ENCODE peak calls at places on chromosomes 1 and 21, in eight cellular contexts. D, V, Y, X, M, C, Q and F are unnamed samples.

GRCh38 chr1:178418284-178418955 is 78.3 kb downstream of the CLEC20A start:
- DNase-seq in D (no peak), Y (no peak), Q (no peak), C (peak), V (no peak), M (no peak), X (no peak), F (no peak)

GRCh38 chr1:81179239-81179638 is 621.5 kb upstream of the ADGRL2 start:
- DNase-seq in D (no peak), X (peak), Q (peak), Y (no peak), V (no peak), C (no peak), M (no peak), F (no peak)

GRCh38 chr1:170075186-170075585 is 691 bp upstream of the KIFAP3 start:
- DNase-seq in V (no peak), C (peak), Y (no peak), M (no peak), D (no peak), Q (no peak), X (no peak), F (no peak)

GRCh38 chr1:154521695-154522094 is 19.5 kb upstream of the SHE start:
- DNase-seq in Q (no peak), D (no peak), Y (no peak), X (no peak), M (no peak), V (no peak), C (no peak), F (no peak)

GRCh38 chr21:35204850-35205564 is 155.9 kb upstream of the RUNX1 start:
- DNase-seq in Y (no peak), C (peak), D (no peak), V (peak), M (peak), X (no peak), Q (peak), F (no peak)

GRCh38 chr1:157992813-157993178 is 649 bp upstream of the KIRREL1 start:
- DNase-seq in V (no peak), X (no peak), Q (no peak), D (no peak), M (no peak), Y (no peak), C (no peak), F (no peak)

GRCh38 chr1:153354515-153355193 is 3.0 kb upstream of the S100A9 start:
- DNase-seq in Y (no peak), D (no peak), X (no peak), V (no peak), C (no peak), Q (no peak), M (no peak), F (no peak)

GRCh38 chr1:74463301-74463988 is 49.0 kb downstream of the LRRC53 start:
- DNase-seq in V (no peak), M (no peak), Q (peak), D (no peak), C (no peak), Y (no peak), X (peak), F (no peak)

GRCh38 chr1:198259336-198260109 is 102.7 kb downstream of the NEK7 start:
- DNase-seq in V (no peak), M (no peak), C (no peak), X (no peak), Y (no peak), Q (no peak), D (no peak), F (no peak)

GRCh38 chr1:178867670-178868069 is 3.2 kb downstream of the ANGPTL1 start:
- DNase-seq in Y (no peak), V (no peak), X (no peak), C (no peak), Q (no peak), D (no peak), M (no peak), F (no peak)

GRCh38 chr1:224090116-224090515 is 23.8 kb upstream of the FBXO28 start:
- DNase-seq in C (no peak), D (no peak), X (no peak), M (no peak), Y (no peak), Q (no peak), V (no peak), F (no peak)